ENCODE peak calls at places on chromosomes 12 and 14, in ten cellular contexts. B, G, C, H, P, D, R, K, Z and Y are unnamed samples.

GRCh38 chr12:117875652-117876491 is 92.9 kb downstream of the KSR2 start:
- DNase-seq in B (no peak), G (peak), C (peak), H (no peak), P (no peak), D (no peak), R (no peak), K (peak), Z (no peak), Y (no peak)

GRCh38 chr14:23481362-23481970 is 12.0 kb downstream of the NGDN start:
- DNase-seq in B (peak), G (peak), C (peak), H (no peak), P (no peak), D (no peak), R (no peak), K (no peak), Z (no peak), Y (no peak)

GRCh38 chr12:79482323-79482722 is 208.4 kb downstream of the PAWR start:
- DNase-seq in B (no peak), G (peak), C (no peak), H (no peak), P (no peak), D (no peak), R (no peak), K (no peak), Z (no peak), Y (no peak)

GRCh38 chr12:67909091-67909531 is 80.1 kb upstream of the IFNG-AS1 start:
- DNase-seq in B (no peak), G (no peak), C (no peak), H (no peak), P (no peak), D (no peak), R (no peak), K (no peak), Z (no peak), Y (no peak)

GRCh38 chr14:105260826-105261438 is 12.6 kb downstream of the BTBD6 start:
- DNase-seq in B (no peak), G (no peak), C (no peak), H (no peak), P (no peak), D (no peak), R (no peak), K (no peak), Z (no peak), Y (no peak)

GRCh38 chr12:57230381-57231155 is 1.1 kb downstream of the SHMT2 start:
- DNase-seq in B (no peak), G (no peak), C (no peak), H (no peak), P (peak), D (no peak), R (no peak), K (no peak), Z (no peak), Y (no peak)

GRCh38 chr12:4441355-4442330 is 4.0 kb downstream of the FGF6 start:
- DNase-seq in B (no peak), G (peak), C (no peak), H (no peak), P (peak), D (peak), R (no peak), K (peak), Z (no peak), Y (no peak)

GRCh38 chr14:74697543-74697942 is 15.3 kb downstream of the AREL1 start:
- DNase-seq in B (no peak), G (no peak), C (no peak), H (no peak), P (no peak), D (no peak), R (no peak), K (no peak), Z (no peak), Y (no peak)

GRCh38 chr12:97342130-97342529 is 120.5 kb upstream of the RMST start:
- DNase-seq in B (no peak), G (no peak), C (no peak), H (no peak), P (no peak), D (no peak), R (no peak), K (no peak), Z (no peak), Y (no peak)

GRCh38 chr14:102111101-102111500 is 24.3 kb upstream of the HSP90AA1 start:
- DNase-seq in B (no peak), G (no peak), C (no peak), H (no peak), P (peak), D (peak), R (no peak), K (no peak), Z (no peak), Y (no peak)

GRCh38 chr12:127162902-127163301 is 1104.1 kb upstream of the TMEM132C start:
- DNase-seq in B (peak), G (no peak), C (no peak), H (no peak), P (no peak), D (no peak), R (no peak), K (no peak), Z (no peak), Y (no peak)

GRCh38 chr12:68530965-68531364 is 79.7 kb upstream of the RAP1B start:
- DNase-seq in B (no peak), G (no peak), C (peak), H (no peak), P (no peak), D (no peak), R (no peak), K (no peak), Z (no peak), Y (no peak)

GRCh38 chr12:50005150-50005549 is 20.1 kb downstream of the RACGAP1 start:
- DNase-seq in B (no peak), G (no peak), C (no peak), H (no peak), P (no peak), D (no peak), R (no peak), K (peak), Z (no peak), Y (no peak)

GRCh38 chr14:92389598-92390126 is 66.7 kb downstream of the SLC24A4 start:
- DNase-seq in B (no peak), G (no peak), C (no peak), H (no peak), P (no peak), D (no peak), R (no peak), K (no peak), Z (no peak), Y (no peak)

GRCh38 chr14:64196668-64197411 is 97.3 kb downstream of the ESR2 start:
- DNase-seq in B (no peak), G (peak), C (peak), H (no peak), P (peak), D (no peak), R (no peak), K (peak), Z (no peak), Y (peak)

GRCh38 chr12:88411689-88412088 is 168.6 kb downstream of the KITLG start:
- DNase-seq in B (no peak), G (no peak), C (no peak), H (no peak), P (no peak), D (no peak), R (no peak), K (no peak), Z (no peak), Y (no peak)

GRCh38 chr12:5259523-5259922 is 172.4 kb upstream of the NTF3 start:
- DNase-seq in B (no peak), G (no peak), C (no peak), H (no peak), P (no peak), D (no peak), R (no peak), K (no peak), Z (no peak), Y (no peak)

GRCh38 chr14:79840068-79840467 is 371.2 kb downstream of the DIO2 start:
- DNase-seq in B (no peak), G (no peak), C (no peak), H (no peak), P (no peak), D (no peak), R (no peak), K (no peak), Z (no peak), Y (no peak)

GRCh38 chr14:63388766-63389431 is 70.2 kb upstream of the GPHB5 start:
- DNase-seq in B (peak), G (peak), C (peak), H (no peak), P (peak), D (peak), R (peak), K (peak), Z (peak), Y (peak)

GRCh38 chr12:115660211-115660805 is 617.2 kb downstream of the MED13L start:
- DNase-seq in B (no peak), G (no peak), C (no peak), H (no peak), P (no peak), D (no peak), R (no peak), K (no peak), Z (no peak), Y (peak)

GRCh38 chr12:11681211-11681610 is 31.7 kb downstream of the ETV6 start:
- DNase-seq in B (no peak), G (no peak), C (no peak), H (no peak), P (no peak), D (no peak), R (no peak), K (no peak), Z (no peak), Y (no peak)

GRCh38 chr14:105455086-105455640 is 19.5 kb upstream of the CRIP2 start:
- DNase-seq in B (no peak), G (no peak), C (no peak), H (no peak), P (no peak), D (no peak), R (no peak), K (no peak), Z (no peak), Y (no peak)

GRCh38 chr12:73161970-73162369 is 889.8 kb downstream of the TRHDE start:
- DNase-seq in B (no peak), G (no peak), C (no peak), H (no peak), P (no peak), D (no peak), R (no peak), K (no peak), Z (no peak), Y (no peak)

GRCh38 chr12:21607701-21608100 is 3.1 kb upstream of the GYS2 start:
- DNase-seq in B (no peak), G (peak), C (peak), H (no peak), P (no peak), D (no peak), R (no peak), K (no peak), Z (no peak), Y (no peak)

GRCh38 chr14:81831128-81831815 is 297.6 kb upstream of the SEL1L start:
- DNase-seq in B (no peak), G (peak), C (no peak), H (no peak), P (no peak), D (peak), R (no peak), K (no peak), Z (no peak), Y (no peak)

GRCh38 chr12:128797119-128798118 is 26.3 kb downstream of the SLC15A4 start:
- DNase-seq in B (no peak), G (no peak), C (peak), H (no peak), P (no peak), D (peak), R (no peak), K (no peak), Z (no peak), Y (no peak)

GRCh38 chr12:117986705-117987469 is 18.1 kb upstream of the KSR2 start:
- DNase-seq in B (no peak), G (no peak), C (no peak), H (no peak), P (no peak), D (no peak), R (no peak), K (no peak), Z (no peak), Y (no peak)

GRCh38 chr14:44846232-44846824 is 115.4 kb downstream of the KLHL28 start:
- DNase-seq in B (peak), G (peak), C (peak), H (no peak), P (no peak), D (no peak), R (no peak), K (peak), Z (peak), Y (no peak)

GRCh38 chr12:51244269-51244668 is 5.6 kb downstream of the DAZAP2 start:
- DNase-seq in B (no peak), G (no peak), C (no peak), H (no peak), P (no peak), D (no peak), R (no peak), K (no peak), Z (no peak), Y (no peak)

GRCh38 chr14:21455592-21455911 is 371 bp downstream of the CHD8 start:
- DNase-seq in B (no peak), G (no peak), C (no peak), H (peak), P (no peak), D (no peak), R (no peak), K (no peak), Z (no peak), Y (no peak)

GRCh38 chr12:24895612-24896011 is 53.3 kb downstream of the BCAT1 start:
- DNase-seq in B (no peak), G (no peak), C (peak), H (no peak), P (no peak), D (no peak), R (no peak), K (no peak), Z (no peak), Y (no peak)

GRCh38 chr12:47762850-47763440 is 4.3 kb upstream of the RAPGEF3 start:
- DNase-seq in B (no peak), G (no peak), C (no peak), H (no peak), P (no peak), D (no peak), R (no peak), K (peak), Z (no peak), Y (no peak)

GRCh38 chr14:72104011-72104613 is 171.9 kb downstream of the RGS6 start:
- DNase-seq in B (peak), G (peak), C (no peak), H (no peak), P (no peak), D (no peak), R (no peak), K (peak), Z (no peak), Y (no peak)

GRCh38 chr12:42868291-42868690 is 278.7 kb upstream of the PRICKLE1 start:
- DNase-seq in B (no peak), G (no peak), C (no peak), H (no peak), P (no peak), D (no peak), R (no peak), K (no peak), Z (no peak), Y (no peak)
- H3K4me3 ChIP-seq in B (no peak), G (no peak), C (no peak), H (no peak), P (no peak), D (no peak), R (no peak), K (no peak), Z (no peak), Y (no peak)

GRCh38 chr14:97036096-97036852 is 239.1 kb downstream of the VRK1 start:
- DNase-seq in B (no peak), G (no peak), C (no peak), H (no peak), P (no peak), D (no peak), R (no peak), K (no peak), Z (no peak), Y (no peak)

GRCh38 chr14:97031530-97031929 is 234.3 kb downstream of the VRK1 start:
- DNase-seq in B (no peak), G (no peak), C (no peak), H (no peak), P (no peak), D (no peak), R (no peak), K (no peak), Z (no peak), Y (no peak)

GRCh38 chr14:97029800-97030199 is 232.6 kb downstream of the VRK1 start:
- DNase-seq in B (no peak), G (no peak), C (no peak), H (no peak), P (no peak), D (no peak), R (no peak), K (no peak), Z (no peak), Y (no peak)

GRCh38 chr14:97028382-97028781 is 231.2 kb downstream of the VRK1 start:
- DNase-seq in B (no peak), G (no peak), C (no peak), H (no peak), P (no peak), D (no peak), R (peak), K (no peak), Z (no peak), Y (no peak)

DNA sequence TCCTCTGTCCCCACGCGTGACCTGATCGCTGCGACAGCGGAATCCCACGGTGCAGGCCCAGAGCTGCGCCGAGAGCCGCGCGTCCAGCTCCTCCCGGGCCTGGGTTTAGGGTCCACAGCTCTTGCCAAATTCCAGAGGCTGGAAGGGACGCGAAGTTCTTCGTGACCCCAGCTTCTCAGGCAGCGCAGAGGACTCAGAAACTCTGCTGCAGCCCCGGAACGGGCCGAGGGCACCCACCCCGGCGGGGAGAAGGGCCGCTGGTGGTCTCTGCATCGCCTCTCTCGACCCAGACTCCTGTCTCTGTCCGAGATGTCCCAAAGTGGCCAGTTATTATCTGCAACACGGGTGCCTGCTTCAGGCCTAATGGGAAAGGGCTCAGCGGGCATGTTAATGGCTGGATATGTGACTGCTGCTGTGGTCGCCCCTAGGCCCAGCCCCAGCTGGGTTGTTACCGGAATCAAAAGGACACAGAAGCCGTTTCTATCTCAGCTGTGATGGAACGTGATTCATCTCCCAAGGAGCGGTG is 236.4 kb downstream of the VRK1 start:
- DNase-seq in B (no peak), G (peak), C (no peak), H (no peak), P (no peak), D (no peak), R (no peak), K (peak), Z (no peak), Y (no peak)
- TF ChIP-seq POLR2AphosphoS5 in B (no peak), G (no peak), C (no peak), H (no peak), P (no peak), D (no peak), R (no peak), K (no peak), Z (no peak), Y (no peak)

DNA sequence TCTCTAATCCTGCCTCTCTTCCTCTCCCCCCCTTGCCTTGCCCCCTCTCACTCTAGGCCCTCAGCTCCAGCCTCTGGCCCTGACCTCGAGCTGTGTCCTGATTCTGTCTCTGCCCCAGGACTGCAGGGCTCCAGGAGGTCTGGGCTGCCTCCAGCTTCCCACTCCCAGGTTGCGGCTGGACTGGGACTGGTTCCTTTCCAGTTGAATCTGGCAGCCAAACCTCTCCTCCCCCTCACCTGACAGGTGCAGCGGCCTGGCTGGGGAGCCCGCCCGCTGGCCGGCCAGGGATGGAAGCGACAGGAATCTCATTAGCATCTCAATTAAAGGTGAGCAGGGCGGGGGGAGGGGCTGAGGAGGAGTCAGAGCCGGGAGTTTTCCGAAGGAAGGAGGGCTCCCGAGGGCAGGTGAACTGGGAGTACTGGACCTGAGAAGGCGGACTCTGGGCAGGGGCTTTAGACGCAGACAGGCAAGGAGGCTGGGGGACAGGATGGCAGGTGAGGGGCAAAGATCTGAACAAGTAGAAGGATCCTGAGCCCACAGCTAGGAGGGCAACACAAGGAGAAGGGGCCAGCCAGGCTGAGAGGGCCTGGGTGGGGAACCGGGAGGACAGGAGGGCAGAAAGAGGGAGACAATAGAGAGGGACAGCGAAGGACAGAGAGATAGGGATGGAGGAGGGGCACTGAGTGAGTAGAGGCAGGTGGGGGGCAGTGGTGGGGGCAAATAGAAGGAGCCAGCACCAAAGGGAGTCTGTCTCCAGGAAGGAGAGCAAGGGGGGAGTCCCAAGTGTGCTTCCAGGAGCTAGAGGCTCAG is at the start of gene SCNN1A:
- DNase-seq in B (no peak), G (peak), C (no peak), H (peak), P (no peak), D (peak), R (no peak), K (no peak), Z (no peak), Y (peak)
- H3K4me3 ChIP-seq in B (no peak), G (peak), C (no peak), H (peak), P (no peak), D (no peak), R (no peak), K (no peak), Z (peak), Y (peak)

GRCh38 chr12:123105427-123105826 is 45.5 kb downstream of the PITPNM2 start:
- DNase-seq in B (no peak), G (peak), C (peak), H (no peak), P (no peak), D (no peak), R (no peak), K (no peak), Z (no peak), Y (no peak)
- TF ChIP-seq POLR2AphosphoS5 in B (no peak), G (no peak), C (peak), H (no peak), P (no peak), D (no peak), R (no peak), K (no peak), Z (no peak), Y (no peak)

GRCh38 chr12:108634225-108634795 is 616 bp upstream of the SELPLG start:
- DNase-seq in B (peak), G (no peak), C (no peak), H (no peak), P (peak), D (no peak), R (peak), K (no peak), Z (no peak), Y (peak)
- H3K4me3 ChIP-seq in B (no peak), G (no peak), C (no peak), H (no peak), P (no peak), D (no peak), R (peak), K (no peak), Z (no peak), Y (no peak)

GRCh38 chr14:35229084-35229483 is 63.1 kb upstream of the PSMA6 start:
- DNase-seq in B (no peak), G (no peak), C (no peak), H (no peak), P (no peak), D (no peak), R (no peak), K (no peak), Z (no peak), Y (no peak)
- TF ChIP-seq POLR2AphosphoS5 in B (no peak), G (no peak), C (no peak), H (no peak), P (no peak), D (no peak), R (no peak), K (no peak), Z (no peak), Y (no peak)

GRCh38 chr12:30003321-30003720 is 219.6 kb upstream of the TMTC1 start:
- DNase-seq in B (no peak), G (no peak), C (no peak), H (no peak), P (no peak), D (no peak), R (no peak), K (no peak), Z (no peak), Y (no peak)

GRCh38 chr12:30000401-30000800 is 216.7 kb upstream of the TMTC1 start:
- DNase-seq in B (no peak), G (no peak), C (no peak), H (no peak), P (no peak), D (no peak), R (no peak), K (no peak), Z (no peak), Y (no peak)

GRCh38 chr12:30002677-30003076 is 218.9 kb upstream of the TMTC1 start:
- DNase-seq in B (no peak), G (peak), C (no peak), H (no peak), P (no peak), D (no peak), R (no peak), K (no peak), Z (no peak), Y (no peak)

GRCh38 chr12:30010071-30011052 is 226.6 kb upstream of the TMTC1 start:
- DNase-seq in B (no peak), G (no peak), C (peak), H (no peak), P (no peak), D (no peak), R (no peak), K (no peak), Z (no peak), Y (no peak)

GRCh38 chr12:30006021-30006420 is 222.3 kb upstream of the TMTC1 start:
- DNase-seq in B (no peak), G (no peak), C (no peak), H (no peak), P (no peak), D (no peak), R (no peak), K (no peak), Z (no peak), Y (no peak)
- H3K4me3 ChIP-seq in B (no peak), G (no peak), C (no peak), H (no peak), P (no peak), D (no peak), R (no peak), K (no peak), Z (no peak), Y (no peak)

GRCh38 chr14:101048766-101049165 is 145.2 kb upstream of the RTL1 start:
- DNase-seq in B (no peak), G (no peak), C (no peak), H (no peak), P (no peak), D (no peak), R (no peak), K (no peak), Z (no peak), Y (no peak)
- TF ChIP-seq POLR2AphosphoS5 in B (no peak), G (no peak), C (no peak), H (no peak), P (no peak), D (no peak), R (no peak), K (no peak), Z (no peak), Y (no peak)